ENCODE peak calls at places on chromosomes 13 and 19, in ten cellular contexts. X is T follicular helper cell; A is kidney glomerular epithelial cell; E is stimulated activated CD8-positive, alpha-beta memory T cell treated with anti-CD3 and anti-CD28 coated beads, Interleukin-4, amount 100 ng/mL, for 48 hours; S is T-cell; N is NCI-H774; T is transverse colon; V is GDM1; I is adrenal gland; B is stimulated activated CD4-positive, alpha-beta T cell treated with anti-CD3 and anti-CD28 coated beads, Interleukin-2, amount 100 ng/mL, for 48 hours. U is an unnamed sample.

GRCh38 chr13:112849500-112849899 is 119.5 kb upstream of the MCF2L start:
- DNase-seq in X (no peak), I (no peak), S (no peak), T (no peak), A (peak), V (no peak), B (no peak), N (peak), E (no peak), U (no peak)

GRCh38 chr13:50645092-50645491 is 198.4 kb downstream of the DLEU7 start:
- DNase-seq in X (no peak), S (no peak), B (no peak), E (no peak), V (no peak), T (no peak), N (no peak), A (no peak), I (no peak), U (peak)

GRCh38 chr13:98959299-98959698 is 18.6 kb downstream of the DOCK9 start:
- DNase-seq in N (peak), T (peak), B (no peak), V (no peak), S (no peak), I (no peak), E (no peak), X (no peak), A (no peak), U (no peak)

GRCh38 chr13:110403315-110403714 is 96.2 kb downstream of the COL4A2 start:
- DNase-seq in I (no peak), E (no peak), B (no peak), N (no peak), S (no peak), A (no peak), V (no peak), X (no peak), T (no peak), U (peak)

GRCh38 chr19:3950871-3951861 is 18.3 kb downstream of the NMRK2 start:
- DNase-seq in E (peak), V (no peak), I (no peak), A (no peak), X (no peak), B (no peak), S (no peak), T (no peak), N (no peak), U (no peak)

GRCh38 chr13:41137951-41138350 is 5.3 kb upstream of the KBTBD6 start:
- DNase-seq in A (peak), N (no peak), T (no peak), S (no peak), V (no peak), B (no peak), I (no peak), E (no peak), X (no peak), U (peak)

GRCh38 chr13:81473366-81473899 is 1132.5 kb upstream of the SPRY2 start:
- DNase-seq in N (no peak), I (no peak), S (no peak), T (no peak), X (no peak), A (no peak), V (no peak), B (no peak), E (no peak), U (no peak)

GRCh38 chr13:109575821-109576220 is 210.6 kb downstream of the IRS2 start:
- DNase-seq in N (no peak), I (no peak), V (no peak), E (no peak), A (no peak), X (no peak), B (no peak), S (no peak), T (no peak), U (no peak)

GRCh38 chr13:73334459-73334858 is 275.7 kb downstream of the KLF5 start:
- DNase-seq in I (no peak), V (no peak), T (no peak), S (no peak), B (no peak), A (no peak), X (no peak), E (no peak), N (no peak), U (peak)

GRCh38 chr19:57512845-57513244 is 13.1 kb downstream of the ZNF773 start:
- DNase-seq in X (no peak), S (no peak), B (no peak), N (no peak), V (no peak), E (no peak), T (no peak), A (no peak), I (no peak), U (peak)

GRCh38 chr19:5547881-5548280 is 19.9 kb downstream of the TINCR start:
- DNase-seq in A (no peak), S (no peak), I (no peak), T (peak), E (no peak), N (peak), V (no peak), B (no peak), X (no peak), U (peak)

GRCh38 chr19:39679056-39679790 is 23.5 kb downstream of the LGALS16 start:
- DNase-seq in I (no peak), T (no peak), N (no peak), E (peak), V (no peak), B (peak), A (no peak), S (no peak), X (no peak), U (no peak)

GRCh38 chr13:23579072-23579885 is 9.1 kb downstream of the TNFRSF19 start:
- DNase-seq in E (peak), T (peak), A (peak), I (peak), N (peak), V (peak), X (peak), S (peak), B (peak), U (peak)

GRCh38 chr19:670609-671075 is 5.5 kb upstream of the FSTL3 start:
- DNase-seq in T (no peak), V (no peak), A (no peak), X (no peak), E (no peak), I (no peak), N (no peak), B (no peak), S (no peak), U (no peak)

GRCh38 chr13:105735269-105735668 is 800.2 kb downstream of the EFNB2 start:
- DNase-seq in X (no peak), I (no peak), S (no peak), N (peak), T (no peak), V (no peak), A (no peak), B (no peak), E (no peak), U (peak)

GRCh38 chr13:41411536-41411935 is 45.8 kb upstream of the RGCC start:
- DNase-seq in X (no peak), T (no peak), E (no peak), I (no peak), A (peak), V (no peak), B (no peak), N (no peak), S (no peak), U (peak)

GRCh38 chr13:60326273-60326672 is 70.7 kb upstream of the TDRD3 start:
- DNase-seq in V (no peak), B (no peak), E (no peak), I (no peak), X (no peak), S (no peak), T (no peak), A (no peak), N (no peak), U (no peak)

GRCh38 chr13:33610471-33611015 is 207.4 kb upstream of the RFC3 start:
- DNase-seq in S (peak), X (peak), I (peak), V (no peak), A (peak), N (no peak), T (peak), E (peak), B (peak), U (peak)

GRCh38 chr19:54351474-54351873 is 12.5 kb upstream of the LILRA4 start:
- DNase-seq in E (no peak), N (no peak), A (no peak), T (no peak), B (no peak), X (no peak), I (no peak), S (no peak), V (no peak), U (no peak)

GRCh38 chr19:45782820-45783785 is 813 bp upstream of the DMPK start:
- DNase-seq in E (no peak), A (no peak), B (no peak), I (no peak), N (no peak), T (peak), X (no peak), V (no peak), S (no peak), U (peak)

GRCh38 chr13:39692650-39693438 is 37.4 kb downstream of the COG6 start:
- DNase-seq in X (no peak), B (no peak), S (no peak), I (no peak), T (no peak), N (no peak), V (no peak), A (no peak), E (no peak), U (peak)

GRCh38 chr13:35225582-35225981 is 250.9 kb downstream of the MAB21L1 start:
- DNase-seq in X (no peak), S (no peak), I (no peak), E (no peak), T (no peak), N (no peak), A (no peak), V (no peak), B (no peak), U (no peak)

GRCh38 chr19:32219392-32219791 is 126.0 kb upstream of the ZNF507 start:
- DNase-seq in A (no peak), S (no peak), I (no peak), X (no peak), T (no peak), E (no peak), N (no peak), V (no peak), B (no peak), U (no peak)

GRCh38 chr13:107669356-107669755 is 546.0 kb downstream of the LIG4 start:
- DNase-seq in E (no peak), I (no peak), X (no peak), T (no peak), N (peak), A (no peak), V (no peak), B (no peak), S (no peak), U (peak)

GRCh38 chr13:78976696-78977095 is 317.7 kb upstream of the OBI1 start:
- DNase-seq in S (no peak), X (no peak), N (no peak), E (no peak), V (no peak), I (no peak), T (no peak), A (no peak), B (no peak), U (no peak)

GRCh38 chr13:87678353-87678752 is 7.2 kb downstream of the SLITRK5 start:
- DNase-seq in E (no peak), T (no peak), X (no peak), N (no peak), A (no peak), B (no peak), I (no peak), S (no peak), V (no peak), U (no peak)

GRCh38 chr19:31127132-31127967 is 221.9 kb downstream of the TSHZ3 start:
- DNase-seq in S (no peak), N (no peak), V (no peak), X (no peak), A (peak), I (no peak), E (no peak), T (peak), B (no peak), U (peak)

GRCh38 chr13:106505295-106505694 is 30.2 kb downstream of the EFNB2 start:
- DNase-seq in N (no peak), S (no peak), X (no peak), B (no peak), A (no peak), V (no peak), I (no peak), E (no peak), T (no peak), U (no peak)

GRCh38 chr13:46077260-46077659 is 24.7 kb upstream of the ZC3H13 start:
- DNase-seq in T (no peak), V (peak), X (no peak), B (no peak), N (no peak), S (no peak), A (no peak), I (no peak), E (no peak), U (no peak)

GRCh38 chr13:34964558-34964957 is 22.5 kb downstream of the NBEA start:
- DNase-seq in E (no peak), T (no peak), A (no peak), V (no peak), X (no peak), B (no peak), S (no peak), I (no peak), N (no peak), U (no peak)

GRCh38 chr13:59247166-59247565 is 916.6 kb downstream of the DIAPH3 start:
- DNase-seq in T (peak), X (no peak), B (no peak), I (no peak), E (no peak), N (no peak), V (no peak), A (no peak), S (no peak), U (no peak)

GRCh38 chr19:45882652-45883585 is 3.0 kb downstream of the IRF2BP1 start:
- DNase-seq in N (peak), V (peak), A (peak), I (peak), T (peak), S (peak), E (peak), X (peak), B (peak), U (peak)

GRCh38 chr19:57655443-57655842 is 13.3 kb upstream of the ZSCAN4 start:
- DNase-seq in S (no peak), X (no peak), A (no peak), T (no peak), N (no peak), I (no peak), V (no peak), B (no peak), E (no peak), U (no peak)

U was measured in fibroblast of villous mesenchyme.